ENCODE peak calls at places on chromosome 13, in seven cellular contexts. K is IMR-90, J is stomach, Q is cardiac muscle cell, R is osteoblast, P is A549, D is cardiac fibroblast. I is an unnamed sample.

GRCh38 chr13:99031725-99032298 is 53.9 kb upstream of the DOCK9 start:
- DNase-seq in R (no peak), Q (no peak), P (no peak), K (no peak), J (no peak), D (no peak), I (no peak)

GRCh38 chr13:48542581-48543341 is 9.9 kb upstream of the RCBTB2 start:
- DNase-seq in J (peak), Q (peak), K (peak), P (no peak), D (peak), R (no peak), I (peak)

GRCh38 chr13:25213716-25214115 is 41.6 kb upstream of the AMER2 start:
- DNase-seq in R (no peak), K (no peak), J (no peak), D (no peak), Q (no peak), P (no peak), I (no peak)

GRCh38 chr13:49610176-49610575 is 18.1 kb upstream of the ARL11 start:
- DNase-seq in K (no peak), D (no peak), J (no peak), P (no peak), Q (peak), R (no peak), I (no peak)

GRCh38 chr13:20473888-20474287 is 51.8 kb downstream of the CRYL1 start:
- DNase-seq in R (peak), D (no peak), P (no peak), K (no peak), Q (no peak), J (no peak), I (no peak)

GRCh38 chr13:95059306-95059705 is 241.9 kb downstream of the ABCC4 start:
- DNase-seq in K (no peak), D (no peak), Q (no peak), P (no peak), J (no peak), R (no peak), I (no peak)

GRCh38 chr13:99062593-99062992 is 84.7 kb upstream of the DOCK9 start:
- DNase-seq in Q (no peak), P (no peak), K (peak), R (no peak), D (peak), J (no peak), I (peak)

GRCh38 chr13:47178090-47178950 is 281.5 kb upstream of the HTR2A start:
- DNase-seq in J (no peak), R (no peak), D (no peak), Q (no peak), P (no peak), K (no peak), I (no peak)

GRCh38 chr13:46389985-46390384 is 2.9 kb upstream of the RUBCNL start:
- DNase-seq in P (no peak), R (peak), D (no peak), J (no peak), Q (no peak), K (no peak), I (no peak)

GRCh38 chr13:76854894-76855293 is 31.3 kb downstream of the KCTD12 start:
- DNase-seq in Q (no peak), J (no peak), K (peak), R (no peak), D (peak), P (no peak), I (no peak)

GRCh38 chr13:25980255-25980654 is 71.6 kb downstream of the SHISA2 start:
- DNase-seq in Q (peak), D (peak), R (peak), P (no peak), K (peak), J (no peak), I (no peak)

GRCh38 chr13:51646041-51646670 is 61.9 kb downstream of the WDFY2 start:
- DNase-seq in Q (no peak), P (no peak), D (no peak), K (no peak), J (no peak), R (no peak), I (no peak)

GRCh38 chr13:113992276-113993005 is 18.6 kb upstream of the C13orf46 start:
- DNase-seq in P (no peak), K (no peak), R (no peak), D (no peak), J (no peak), Q (no peak), I (no peak)

GRCh38 chr13:57630661-57631606 is 610 bp upstream of the PCDH17 start:
- DNase-seq in J (no peak), K (no peak), R (peak), P (no peak), D (no peak), Q (peak), I (peak)

DNA sequence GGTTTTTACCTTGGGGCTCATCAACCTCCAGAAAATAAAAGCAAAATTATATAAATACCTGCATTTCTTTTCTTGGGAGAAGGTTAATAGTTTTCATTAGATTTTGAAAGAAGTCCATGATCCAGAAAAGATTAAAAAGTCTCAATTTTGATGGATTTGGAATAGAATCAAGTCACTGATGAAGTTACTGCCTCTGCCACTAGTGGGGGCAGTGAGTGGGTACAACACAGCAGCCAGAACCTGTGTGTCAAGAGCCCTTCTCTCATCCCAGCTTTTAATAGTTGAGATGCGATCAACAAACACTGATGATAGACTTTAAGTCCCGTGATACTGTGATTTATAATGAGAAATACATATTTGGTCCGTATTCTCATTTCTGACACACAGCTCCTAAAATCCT is 686.7 kb downstream of the DIAPH3 start:
- DNase-seq in R (no peak), K (no peak), D (no peak), Q (no peak), P (peak), J (no peak), I (no peak)
- TF ChIP-seq CTCF in R (peak), K (peak), D (peak), Q (peak), P (no peak), J (no peak), I (peak)

DNA sequence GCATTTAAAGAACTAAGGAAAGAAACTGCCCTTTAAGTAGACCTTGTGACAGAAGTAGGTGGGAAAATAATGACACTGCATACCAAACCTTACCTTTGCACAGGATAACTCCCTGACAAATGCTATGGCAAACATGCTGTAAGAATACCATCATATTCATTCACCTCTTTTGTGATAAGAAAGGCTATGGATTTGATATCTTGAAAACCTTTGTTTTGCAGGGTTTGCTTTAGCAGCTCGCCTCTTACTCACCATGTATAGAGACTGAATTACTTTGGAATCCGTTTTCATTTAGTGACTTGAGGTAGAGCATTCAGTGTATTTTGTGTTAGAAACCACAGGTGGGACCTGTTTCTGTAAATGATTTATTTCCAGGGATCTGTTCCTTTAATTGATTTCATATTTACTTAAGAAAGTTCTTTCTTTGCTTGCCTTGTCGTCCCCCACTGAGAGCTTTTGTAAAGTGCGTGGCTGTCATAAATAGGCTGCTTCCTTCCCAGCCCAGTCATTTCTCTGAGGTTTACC is 80.2 kb downstream of the KLF5 start:
- DNase-seq in P (peak), R (no peak), Q (no peak), D (no peak), K (no peak), J (no peak), I (no peak)
- H3K4me3 ChIP-seq in P (peak), R (peak), Q (no peak), D (no peak), K (no peak), J (no peak), I (no peak)

DNA sequence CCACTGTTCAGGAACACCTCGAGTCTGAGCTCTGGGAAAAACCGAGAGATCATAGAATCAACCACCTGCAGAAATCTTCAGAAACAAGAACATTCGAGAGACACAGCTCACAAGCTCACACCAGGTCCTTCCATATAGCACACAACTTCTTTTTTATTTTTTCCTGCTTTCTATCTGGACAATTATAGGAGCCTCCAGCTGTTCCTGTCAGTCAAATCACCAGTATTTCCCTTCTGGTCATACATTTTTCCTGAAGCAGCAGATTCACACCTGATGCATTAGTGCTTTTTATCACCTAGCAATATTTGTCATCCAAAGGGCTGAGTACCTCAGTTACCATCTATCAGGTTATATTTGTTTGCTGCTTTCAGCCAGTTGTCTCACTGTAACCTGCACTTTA is 323.5 kb downstream of the FOXO1 start:
- DNase-seq in K (no peak), Q (no peak), J (no peak), D (no peak), P (no peak), R (no peak), I (no peak)
- TF ChIP-seq CTCF in K (no peak), Q (no peak), J (no peak), D (no peak), P (no peak), R (no peak), I (no peak)

DNA sequence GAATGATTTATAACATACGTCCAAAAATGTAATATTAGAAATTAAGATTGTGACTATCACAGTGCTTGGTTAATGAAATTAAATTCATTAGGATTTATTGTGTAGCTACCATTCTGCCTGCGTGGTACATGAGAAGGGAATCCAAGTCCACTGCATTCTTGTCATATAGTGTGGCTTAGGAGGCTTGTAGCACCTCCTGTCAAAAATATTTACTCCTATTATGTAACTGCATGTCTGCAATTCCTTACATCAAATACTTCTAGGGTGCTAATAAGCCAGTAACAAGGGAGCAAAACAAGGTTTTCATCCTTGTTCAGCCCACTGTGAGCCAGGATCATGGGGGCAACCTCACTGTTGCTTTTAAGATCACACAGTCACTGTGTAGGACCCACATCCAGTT is 199.0 kb downstream of the SLC7A1 start:
- DNase-seq in J (no peak), R (peak), P (no peak), K (no peak), D (no peak), Q (no peak), I (no peak)
- H3K4me3 ChIP-seq in J (no peak), R (no peak), P (no peak), K (no peak), D (no peak), Q (no peak), I (no peak)

GRCh38 chr13:101155920-101156319 is 260.4 kb downstream of the NALCN start:
- DNase-seq in D (no peak), R (no peak), P (peak), K (no peak), Q (no peak), J (no peak), I (peak)
- TF ChIP-seq CTCF in D (peak), R (peak), P (peak), K (peak), Q (peak), J (peak), I (peak)

GRCh38 chr13:23844132-23844531 is 45.1 kb downstream of the MIPEP start:
- DNase-seq in J (no peak), K (no peak), D (no peak), Q (no peak), R (no peak), P (no peak), I (no peak)

GRCh38 chr13:23847545-23847944 is 41.7 kb downstream of the MIPEP start:
- DNase-seq in D (no peak), P (no peak), R (no peak), J (no peak), Q (no peak), K (no peak), I (no peak)

GRCh38 chr13:23848019-23848418 is 41.2 kb downstream of the MIPEP start:
- DNase-seq in J (no peak), R (no peak), D (no peak), P (no peak), Q (no peak), K (no peak), I (no peak)

GRCh38 chr13:23842406-23842805 is 46.8 kb downstream of the MIPEP start:
- DNase-seq in P (no peak), Q (peak), K (no peak), R (no peak), D (no peak), J (no peak), I (no peak)

DNA sequence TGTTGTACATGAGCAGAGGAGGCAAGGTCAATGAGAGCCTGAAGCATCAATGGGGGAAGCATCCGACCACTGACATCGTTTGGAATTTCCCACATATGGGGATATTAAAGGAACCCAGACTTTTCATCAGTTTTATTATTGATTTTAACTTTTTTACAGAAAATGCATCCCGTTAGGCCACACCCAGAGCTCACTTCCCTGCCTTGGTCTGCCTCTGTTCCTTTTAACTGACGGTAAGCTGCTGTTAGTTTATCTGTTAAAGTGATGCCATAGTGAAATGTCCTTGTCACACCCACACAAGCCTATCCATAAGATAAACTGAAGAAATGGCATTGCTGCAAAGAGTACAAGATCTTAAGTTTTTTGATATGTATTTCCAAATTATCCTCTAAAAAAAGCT is 43.9 kb downstream of the MIPEP start:
- DNase-seq in J (no peak), K (no peak), P (no peak), Q (no peak), R (no peak), D (no peak), I (no peak)
- H3K4me3 ChIP-seq in J (no peak), K (no peak), P (no peak), Q (no peak), R (no peak), D (no peak), I (no peak)

GRCh38 chr13:40390290-40391008 is 276.0 kb downstream of the FOXO1 start:
- DNase-seq in K (no peak), R (no peak), P (no peak), Q (no peak), D (no peak), J (no peak), I (no peak)
- TF ChIP-seq CTCF in K (no peak), R (no peak), P (no peak), Q (no peak), D (no peak), J (no peak), I (no peak)

GRCh38 chr13:106528711-106529414 is 6.6 kb downstream of the EFNB2 start:
- DNase-seq in K (no peak), J (no peak), P (no peak), D (no peak), Q (no peak), R (no peak), I (no peak)

GRCh38 chr13:106530209-106530906 is 5.1 kb downstream of the EFNB2 start:
- DNase-seq in J (no peak), Q (no peak), R (no peak), K (no peak), D (no peak), P (no peak), I (peak)

GRCh38 chr13:106529415-106530208 is 5.8 kb downstream of the EFNB2 start:
- DNase-seq in Q (no peak), R (no peak), J (no peak), P (no peak), D (no peak), K (no peak), I (no peak)

GRCh38 chr13:106532111-106532929 is 3.1 kb downstream of the EFNB2 start:
- DNase-seq in P (no peak), K (peak), R (no peak), Q (peak), D (peak), J (no peak), I (peak)

GRCh38 chr13:106530907-106531520 is 4.4 kb downstream of the EFNB2 start:
- DNase-seq in P (no peak), J (no peak), R (no peak), K (no peak), D (no peak), Q (no peak), I (no peak)
- H3K4me3 ChIP-seq in P (no peak), J (no peak), R (no peak), K (no peak), D (no peak), Q (no peak), I (peak)

DNA sequence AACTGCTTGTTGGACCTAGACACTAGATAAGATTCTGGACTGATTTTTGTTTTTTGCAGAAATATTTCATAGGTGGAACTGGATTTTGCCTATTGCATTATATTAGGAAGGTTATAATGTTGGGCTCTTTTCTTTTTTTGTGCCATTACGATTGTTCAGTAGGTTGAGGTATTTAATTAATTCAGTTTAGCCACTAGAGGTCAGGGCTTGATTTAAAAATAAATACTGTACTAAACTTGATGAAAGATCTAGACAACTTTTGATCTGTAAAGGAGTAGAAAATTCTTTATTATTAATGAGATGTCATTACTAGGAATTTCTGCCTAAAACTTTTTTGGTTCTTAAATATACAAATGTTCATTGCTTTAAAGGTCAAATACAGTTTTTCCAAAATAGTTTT is 15.2 kb upstream of the SUPT20H start:
- DNase-seq in K (peak), J (no peak), P (no peak), Q (peak), R (no peak), D (peak), I (no peak)
- TF ChIP-seq CTCF in K (peak), J (no peak), P (peak), Q (peak), R (peak), D (peak), I (no peak)

I was measured in foreskin fibroblast.